ENCODE peak calls at places on chromosomes 3 and 15, in ten cellular contexts. F, X, O, T, U, G, P, N, V and B are unnamed samples.

GRCh38 chr3:156456771-156457224 is 98.1 kb downstream of the SSR3 start:
- DNase-seq in F (peak; percentile 27), X (no peak), O (no peak), T (no peak), U (no peak), G (no peak), P (no peak), N (no peak), V (no peak), B (no peak)

GRCh38 chr3:173502983-173503568 is 105.5 kb downstream of the NLGN1 start:
- DNase-seq in F (no peak), X (no peak), O (no peak), T (no peak), U (no peak), G (no peak), P (no peak), N (peak; percentile 64), V (no peak), B (no peak)

GRCh38 chr3:111621535-111621934 is 26.4 kb upstream of the ZBED2 start:
- DNase-seq in F (no peak), X (no peak), O (no peak), T (no peak), U (no peak), G (no peak), P (no peak), N (peak; percentile 8), V (no peak), B (no peak)

GRCh38 chr15:64024172-64025050 is 21.9 kb downstream of the DAPK2 start:
- DNase-seq in F (no peak), X (no peak), O (no peak), T (no peak), U (no peak), G (no peak), P (peak; percentile 17), N (no peak), V (no peak), B (no peak)

GRCh38 chr3:16280671-16281070 is 15.7 kb downstream of the OXNAD1 start:
- DNase-seq in F (no peak), X (no peak), O (no peak), T (no peak), U (no peak), G (no peak), P (no peak), N (peak; percentile 77), V (no peak), B (no peak)

GRCh38 chr3:120471643-120472042 is 20.9 kb upstream of the FSTL1 start:
- DNase-seq in F (no peak), X (no peak), O (no peak), T (no peak), U (no peak), G (no peak), P (no peak), N (no peak), V (no peak), B (no peak)

GRCh38 chr3:177820683-177821316 is 623.5 kb upstream of the TBL1XR1 start:
- DNase-seq in F (no peak), X (no peak), O (no peak), T (no peak), U (no peak), G (no peak), P (no peak), N (no peak), V (no peak), B (no peak)

GRCh38 chr3:192570757-192571156 is 156.6 kb downstream of the FGF12 start:
- DNase-seq in F (peak; percentile 8), X (no peak), O (no peak), T (no peak), U (no peak), G (no peak), P (no peak), N (no peak), V (no peak), B (no peak)

GRCh38 chr3:144085964-144086363 is 114.3 kb downstream of the DIPK2A start:
- DNase-seq in F (no peak), X (no peak), O (no peak), T (no peak), U (no peak), G (no peak), P (no peak), N (peak; percentile 1), V (no peak), B (no peak)

GRCh38 chr3:197259096-197259495 is 39.3 kb downstream of the DLG1 start:
- DNase-seq in F (no peak), X (no peak), O (no peak), T (no peak), U (no peak), G (no peak), P (no peak), N (no peak), V (no peak), B (no peak)

GRCh38 chr3:31957106-31957505 is 24.0 kb downstream of the OSBPL10 start:
- DNase-seq in F (no peak), X (no peak), O (no peak), T (no peak), U (no peak), G (no peak), P (no peak), N (no peak), V (no peak), B (no peak)

GRCh38 chr15:92861742-92862141 is 38.4 kb upstream of the CHD2 start:
- DNase-seq in F (no peak), X (no peak), O (no peak), T (no peak), U (no peak), G (no peak), P (no peak), N (no peak), V (no peak), B (no peak)

GRCh38 chr3:41521000-41521655 is 321.8 kb downstream of the CTNNB1 start:
- DNase-seq in F (no peak), X (no peak), O (no peak), T (no peak), U (no peak), G (no peak), P (no peak), N (no peak), V (no peak), B (no peak)

GRCh38 chr15:56734013-56734625 is 810 bp upstream of the ZNF280D start:
- DNase-seq in F (peak; percentile 29), X (no peak), O (no peak), T (no peak), U (no peak), G (no peak), P (no peak), N (no peak), V (no peak), B (no peak)

GRCh38 chr3:64818196-64818595 is 130.4 kb upstream of the ADAMTS9 start:
- DNase-seq in F (no peak), X (no peak), O (no peak), T (no peak), U (no peak), G (no peak), P (no peak), N (peak; percentile 17), V (no peak), B (no peak)

GRCh38 chr3:187454416-187454815 is 86.2 kb downstream of the RTP4 start:
- DNase-seq in F (no peak), X (no peak), O (no peak), T (no peak), U (no peak), G (no peak), P (no peak), N (no peak), V (no peak), B (no peak)

GRCh38 chr3:187447737-187448136 is 79.6 kb downstream of the RTP4 start:
- DNase-seq in F (peak; percentile 6), X (no peak), O (no peak), T (no peak), U (no peak), G (no peak), P (no peak), N (no peak), V (no peak), B (no peak)

GRCh38 chr3:187448674-187449073 is 80.5 kb downstream of the RTP4 start:
- DNase-seq in F (no peak), X (no peak), O (no peak), T (no peak), U (no peak), G (no peak), P (no peak), N (no peak), V (no peak), B (no peak)

GRCh38 chr3:187445352-187445751 is 77.2 kb downstream of the RTP4 start:
- DNase-seq in F (no peak), X (no peak), O (no peak), T (no peak), U (no peak), G (no peak), P (no peak), N (no peak), V (no peak), B (no peak)

GRCh38 chr3:187450791-187451190 is 82.6 kb downstream of the RTP4 start:
- DNase-seq in F (no peak), X (no peak), O (no peak), T (no peak), U (no peak), G (no peak), P (no peak), N (no peak), V (no peak), B (no peak)
- H3K4me3 ChIP-seq in F (no peak overlapping the region), X (no peak overlapping the region), O (no peak overlapping the region), T (no peak overlapping the region), U (no peak overlapping the region), G (no peak overlapping the region), P (no peak overlapping the region), N (no peak overlapping the region), V (no peak overlapping the region), B (no peak overlapping the region)

DNA sequence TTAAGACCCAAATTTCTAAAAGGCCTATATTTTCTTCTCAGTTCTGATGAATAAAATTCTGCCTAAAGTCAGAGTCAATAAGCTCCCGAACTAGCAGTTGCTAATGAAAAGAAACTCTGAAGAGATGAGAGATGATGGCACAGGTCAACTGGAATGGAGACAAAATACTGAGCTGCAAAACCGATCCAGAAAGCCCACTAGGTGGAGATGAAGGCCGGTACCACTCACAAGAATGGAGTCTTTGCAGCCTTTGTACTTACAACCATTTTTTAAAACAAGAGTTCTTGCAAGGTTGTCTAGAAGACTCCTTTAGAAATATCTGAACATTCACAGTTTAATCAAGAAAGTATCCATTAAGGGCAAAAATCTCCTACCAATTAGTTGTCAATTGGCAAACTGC is 119.9 kb upstream of the TJP1 start:
- DNase-seq in F (no peak), X (no peak), O (no peak), T (no peak), U (no peak), G (no peak), P (no peak), N (no peak), V (no peak), B (no peak)
- TF ChIP-seq CTCF in F (peak; percentile 26), X (no peak), O (no peak), T (no peak), U (peak; percentile 42), G (no peak), P (no peak), N (no peak), V (peak; percentile 22), B (no peak)

GRCh38 chr15:74614744-74615312 is 808 bp upstream of the CLK3 start:
- DNase-seq in F (peak; percentile 80), X (peak; percentile 90), O (no peak), T (peak; percentile 89), U (peak; percentile 88), G (peak; percentile 84), P (peak; percentile 90), N (no peak), V (no peak), B (peak; percentile 96)
- TF ChIP-seq POLR2A in F (no peak), X (no peak), O (no peak), T (peak; percentile 49), U (no peak), G (no peak), P (no peak), N (no peak), V (peak; percentile 42), B (no peak)

GRCh38 chr15:80920271-80920699 is 69.3 kb downstream of the MESD start:
- DNase-seq in F (no peak), X (no peak), O (no peak), T (no peak), U (no peak), G (no peak), P (no peak), N (no peak), V (no peak), B (no peak)
- H3K4me3 ChIP-seq in F (no peak overlapping the region), X (no peak overlapping the region), O (no peak overlapping the region), T (no peak overlapping the region), U (no peak overlapping the region), G (no peak overlapping the region), P (no peak overlapping the region), N (no peak overlapping the region), V (no peak overlapping the region), B (no peak overlapping the region)